ENCODE peak calls at places on chromosome 18, in nine cellular contexts. M is esophagus squamous epithelium, E is mucosa of descending colon, V is spleen, A is upper lobe of right lung, F is colonic mucosa, U is heart right ventricle, N is gastrocnemius medialis, O is A549. Z is an unnamed sample.

GRCh38 chr18:38526922-38527321 is 961.3 kb upstream of the CELF4 start:
- DNase-seq in N (no peak), M (no peak), A (no peak), V (no peak), F (no peak), E (no peak), U (no peak), O (no peak), Z (no peak)

GRCh38 chr18:48973731-48974130 is 23.0 kb upstream of the SMAD7 start:
- DNase-seq in U (no peak), O (no peak), E (no peak), N (no peak), F (peak; percentile 46), M (no peak), A (no peak), V (no peak), Z (no peak)

GRCh38 chr18:64037812-64038414 is 68.0 kb downstream of the SERPINB8 start:
- DNase-seq in N (no peak), U (no peak), F (no peak), M (no peak), E (no peak), V (no peak), A (no peak), O (peak; percentile 19), Z (no peak)

GRCh38 chr18:50720281-50720680 is 99.5 kb downstream of the MRO start:
- DNase-seq in U (no peak), O (no peak), N (no peak), V (no peak), A (no peak), E (no peak), F (no peak), M (no peak), Z (no peak)

GRCh38 chr18:32576296-32576916 is 105.7 kb upstream of the GAREM1 start:
- DNase-seq in F (no peak), A (no peak), V (no peak), O (peak; percentile 13), M (no peak), U (no peak), E (no peak), N (no peak), Z (no peak)

GRCh38 chr18:77084757-77085035 is 47.9 kb downstream of the MBP start:
- DNase-seq in A (no peak), M (no peak), F (no peak), O (no peak), U (no peak), E (no peak), N (no peak), V (no peak), Z (no peak)

GRCh38 chr18:56028514-56028913 is 440.5 kb upstream of the TCF4 start:
- DNase-seq in U (no peak), E (no peak), V (no peak), N (no peak), M (no peak), O (peak; percentile 24), A (no peak), F (no peak), Z (no peak)

GRCh38 chr18:77486985-77487384 is 237.3 kb downstream of the GALR1 start:
- DNase-seq in U (no peak), E (no peak), A (no peak), O (no peak), F (no peak), M (no peak), N (no peak), V (no peak), Z (no peak)

GRCh38 chr18:13256444-13257305 is 38.1 kb downstream of the LDLRAD4 start:
- DNase-seq in N (no peak), O (no peak), V (no peak), U (no peak), E (no peak), A (peak; percentile 21), M (no peak), F (no peak), Z (peak; percentile 18)

GRCh38 chr18:1213126-1213525 is 308.5 kb downstream of the ADCYAP1 start:
- DNase-seq in A (no peak), V (no peak), U (no peak), N (no peak), E (no peak), M (no peak), F (no peak), O (no peak), Z (no peak)

GRCh38 chr18:59141294-59142068 is 1.8 kb downstream of the SEC11C start:
- DNase-seq in A (no peak), N (no peak), O (no peak), E (no peak), U (no peak), M (no peak), F (no peak), V (no peak), Z (no peak)

GRCh38 chr18:54780970-54781369 is 47.3 kb upstream of the RAB27B start:
- DNase-seq in M (no peak), O (no peak), E (no peak), V (no peak), U (no peak), N (no peak), A (no peak), F (no peak), Z (no peak)

GRCh38 chr18:73235491-73235890 is 367.7 kb upstream of the NETO1 start:
- DNase-seq in A (no peak), N (no peak), O (peak; percentile 30), U (no peak), E (no peak), F (no peak), V (no peak), M (no peak), Z (no peak)

GRCh38 chr18:51032193-51032592 is 2.2 kb downstream of the SMAD4 start:
- DNase-seq in V (no peak), E (no peak), U (no peak), F (no peak), A (no peak), O (no peak), N (no peak), M (no peak), Z (no peak)

GRCh38 chr18:69817335-69817935 is 130.2 kb downstream of the CD226 start:
- DNase-seq in A (no peak), O (no peak), E (no peak), U (no peak), M (no peak), N (no peak), V (no peak), F (no peak), Z (no peak)

GRCh38 chr18:26083099-26083498 is 7.3 kb downstream of the SS18 start:
- DNase-seq in F (no peak), A (no peak), U (no peak), N (no peak), O (no peak), E (no peak), M (no peak), V (no peak), Z (no peak)

GRCh38 chr18:51153659-51154371 is 43.7 kb downstream of the MEX3C start:
- DNase-seq in E (peak; percentile 69), O (no peak), F (no peak), U (no peak), N (no peak), V (peak; percentile 91), M (no peak), A (no peak), Z (no peak)

GRCh38 chr18:57841568-57841967 is 38.5 kb upstream of the ATP8B1 start:
- DNase-seq in F (no peak), M (no peak), A (no peak), O (no peak), V (no peak), U (no peak), E (no peak), N (no peak), Z (no peak)

GRCh38 chr18:42038936-42039335 is 83.9 kb downstream of the PIK3C3 start:
- DNase-seq in V (no peak), N (no peak), U (no peak), F (no peak), E (no peak), A (no peak), M (no peak), O (peak; percentile 53), Z (no peak)

DNA sequence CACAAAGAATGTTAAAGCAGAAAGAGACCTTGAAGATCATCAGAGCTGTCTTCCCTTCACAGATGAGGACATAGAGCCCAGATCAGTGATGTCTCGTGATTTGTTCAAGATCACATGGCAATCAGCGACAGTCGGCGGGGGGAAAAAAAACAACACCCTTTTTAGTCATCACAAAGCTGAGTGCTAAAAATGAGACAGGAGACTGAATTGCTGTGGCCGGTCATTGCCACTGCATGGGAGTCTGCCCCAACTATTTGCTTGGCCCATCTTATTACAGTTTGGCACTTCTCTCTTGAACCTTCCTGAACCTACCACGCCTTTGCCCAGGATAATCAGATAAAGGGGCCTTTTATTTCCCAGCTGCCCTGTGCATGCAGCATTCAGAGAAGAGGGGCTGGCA is 42.7 kb downstream of the SETBP1 start:
- DNase-seq in A (no peak), N (no peak), U (no peak), O (no peak), E (no peak), V (no peak), M (no peak), F (no peak), Z (no peak)
- TF ChIP-seq CTCF in A (no peak), N (no peak), U (no peak), O (no peak), E (no peak), V (no peak), M (no peak), F (no peak), Z (no peak)

GRCh38 chr18:46406539-46406932 is 250.5 kb downstream of the LOXHD1 start:
- DNase-seq in N (no peak), U (no peak), M (no peak), E (no peak), F (no peak), V (no peak), O (no peak), A (no peak), Z (no peak)
- H3K4me1 ChIP-seq in N (peaks cover 46% of the 10 kb centered on the region), U (peaks cover 33% of the 10 kb centered on the region), M (peaks cover 60% of the 10 kb centered on the region), E (no peaks in the 10 kb centered on the region), F (no peaks in the 10 kb centered on the region), V (peaks cover 20% of the 10 kb centered on the region), O (no peaks in the 10 kb centered on the region), A (peaks cover 1% of the 10 kb centered on the region), Z (peaks cover 9% of the 10 kb centered on the region)

DNA sequence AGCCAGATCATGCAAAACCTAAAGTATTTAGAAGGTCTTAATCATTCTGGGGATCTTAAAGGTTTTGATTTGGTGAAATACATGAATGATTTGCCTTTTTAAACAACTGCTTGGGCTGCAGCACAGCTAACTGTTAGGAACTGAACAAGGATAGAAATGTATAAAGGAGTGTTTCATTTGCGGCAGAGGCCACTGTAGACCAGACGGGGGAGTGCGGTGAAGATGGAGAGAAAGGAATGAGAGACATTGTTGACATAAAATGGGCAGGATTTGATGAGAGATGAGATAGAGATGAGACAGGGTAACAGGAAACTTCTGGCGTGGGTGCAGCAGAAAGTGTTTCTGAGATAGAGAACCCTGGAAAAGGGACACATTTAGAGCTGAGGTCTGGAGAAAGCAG is 308.1 kb downstream of the TMX3 start:
- DNase-seq in V (no peak), E (no peak), U (no peak), F (no peak), O (no peak), A (no peak), M (no peak), N (no peak), Z (no peak)
- TF ChIP-seq CTCF in V (no peak), E (no peak), U (no peak), F (no peak), O (no peak), A (no peak), M (no peak), N (no peak), Z (no peak)

DNA sequence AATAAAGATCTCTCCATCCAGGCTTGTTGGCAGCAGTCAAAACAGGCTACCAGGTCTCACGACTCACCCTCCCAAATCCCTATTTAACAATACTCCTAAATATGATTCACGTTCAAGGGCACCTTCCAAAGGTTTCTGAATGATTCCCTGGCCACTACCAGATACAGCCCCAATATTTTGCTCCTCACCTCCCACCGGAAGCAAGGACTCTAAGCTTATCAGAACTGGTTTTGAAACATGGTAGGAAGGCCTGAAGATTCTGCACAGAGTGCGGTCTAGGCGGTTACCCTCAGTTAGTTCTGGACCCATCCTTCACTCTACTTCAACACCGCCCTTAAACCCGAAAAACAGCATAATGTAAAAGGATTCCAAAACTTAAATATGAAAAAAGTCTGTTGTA is 5.2 kb downstream of the PPP4R1 start:
- DNase-seq in O (no peak), U (no peak), A (no peak), E (no peak), V (no peak), N (no peak), M (no peak), F (no peak), Z (no peak)
- H3K4me1 ChIP-seq in O (peaks cover 43% of the 10 kb centered on the region), U (peaks cover 25% of the 10 kb centered on the region), A (peaks cover 37% of the 10 kb centered on the region), E (peaks cover 6% of the 10 kb centered on the region), V (peaks cover 61% of the 10 kb centered on the region), N (peaks cover 20% of the 10 kb centered on the region), M (peaks cover 83% of the 10 kb centered on the region), F (peaks cover 18% of the 10 kb centered on the region), Z (peaks cover 36% of the 10 kb centered on the region)

Z was measured in heart left ventricle.